ENCODE peak calls at places on chromosome 15, in ten cellular contexts. One of them, this sample, is unnamed.

GRCh38 chr15:63633312-63633711 is 36.1 kb downstream of the FBXL22 start:
- DNase-seq in AG09319: no peak
- DNase-seq in IMR-90: no peak
- DNase-seq in neural crest cell: no peak
- DNase-seq in H9: no peak
- DNase-seq in A549: no peak
- DNase-seq in fibroblast of mammary gland: no peak
- DNase-seq in psoas muscle: no peak
- DNase-seq in HFF-Myc: no peak
- DNase-seq in GM20000: no peak
- DNase-seq in this sample: no peak

GRCh38 chr15:64804619-64805018 is 20.8 kb downstream of the PIF1 start:
- DNase-seq in AG09319: no peak
- DNase-seq in IMR-90: no peak
- DNase-seq in neural crest cell: no peak
- DNase-seq in H9: no peak
- DNase-seq in A549: no peak
- DNase-seq in fibroblast of mammary gland: no peak
- DNase-seq in psoas muscle: no peak
- DNase-seq in HFF-Myc: no peak
- DNase-seq in GM20000: no peak
- DNase-seq in this sample: no peak

GRCh38 chr15:100880139-100880896 is 687 bp downstream of the ALDH1A3 start:
- DNase-seq in AG09319: no peak
- DNase-seq in IMR-90: no peak
- DNase-seq in neural crest cell: no peak
- DNase-seq in H9: peak; percentile 60
- DNase-seq in A549: no peak
- DNase-seq in fibroblast of mammary gland: no peak
- DNase-seq in psoas muscle: no peak
- DNase-seq in HFF-Myc: no peak
- DNase-seq in GM20000: peak; percentile 43
- DNase-seq in this sample: peak; percentile 30

GRCh38 chr15:48541659-48542334 is 103.7 kb downstream of the FBN1 start:
- DNase-seq in AG09319: peak; percentile 73
- DNase-seq in IMR-90: peak; percentile 88
- DNase-seq in neural crest cell: no peak
- DNase-seq in H9: no peak
- DNase-seq in A549: no peak
- DNase-seq in fibroblast of mammary gland: peak; percentile 94
- DNase-seq in psoas muscle: no peak
- DNase-seq in HFF-Myc: peak; percentile 65
- DNase-seq in GM20000: peak; percentile 39
- DNase-seq in this sample: no peak

GRCh38 chr15:92168284-92168683 is 225.4 kb upstream of the ST8SIA2 start:
- DNase-seq in AG09319: no peak
- DNase-seq in IMR-90: no peak
- DNase-seq in neural crest cell: no peak
- DNase-seq in H9: no peak
- DNase-seq in A549: no peak
- DNase-seq in fibroblast of mammary gland: no peak
- DNase-seq in psoas muscle: no peak
- DNase-seq in HFF-Myc: no peak
- DNase-seq in GM20000: no peak
- DNase-seq in this sample: no peak

GRCh38 chr15:44066211-44066827 is 128.8 kb downstream of the FRMD5 start:
- DNase-seq in AG09319: peak; percentile 23
- DNase-seq in IMR-90: peak; percentile 72
- DNase-seq in neural crest cell: peak; percentile 20
- DNase-seq in H9: peak; percentile 66
- DNase-seq in A549: peak; percentile 24
- DNase-seq in fibroblast of mammary gland: peak; percentile 75
- DNase-seq in psoas muscle: no peak
- DNase-seq in HFF-Myc: peak; percentile 32
- DNase-seq in GM20000: peak; percentile 54
- DNase-seq in this sample: peak; percentile 68

GRCh38 chr15:78055923-78056713 is 21.4 kb downstream of the TBC1D2B start:
- DNase-seq in AG09319: no peak
- DNase-seq in IMR-90: no peak
- DNase-seq in neural crest cell: no peak
- DNase-seq in H9: no peak
- DNase-seq in A549: no peak
- DNase-seq in fibroblast of mammary gland: peak; percentile 50
- DNase-seq in psoas muscle: no peak
- DNase-seq in HFF-Myc: no peak
- DNase-seq in GM20000: no peak
- DNase-seq in this sample: peak; percentile 18

GRCh38 chr15:51739056-51739455 is 1.6 kb upstream of the LYSMD2 start:
- DNase-seq in AG09319: no peak
- DNase-seq in IMR-90: no peak
- DNase-seq in neural crest cell: no peak
- DNase-seq in H9: no peak
- DNase-seq in A549: no peak
- DNase-seq in fibroblast of mammary gland: no peak
- DNase-seq in psoas muscle: no peak
- DNase-seq in HFF-Myc: no peak
- DNase-seq in GM20000: no peak
- DNase-seq in this sample: no peak

GRCh38 chr15:56917652-56918045 is 795 bp upstream of the TCF12 start:
- DNase-seq in AG09319: no peak
- DNase-seq in IMR-90: no peak
- DNase-seq in neural crest cell: no peak
- DNase-seq in H9: no peak
- DNase-seq in A549: peak; percentile 50
- DNase-seq in fibroblast of mammary gland: no peak
- DNase-seq in psoas muscle: no peak
- DNase-seq in HFF-Myc: no peak
- DNase-seq in GM20000: peak; percentile 11
- DNase-seq in this sample: no peak

GRCh38 chr15:101174152-101174920 is 77.5 kb downstream of the CHSY1 start:
- DNase-seq in AG09319: no peak
- DNase-seq in IMR-90: no peak
- DNase-seq in neural crest cell: no peak
- DNase-seq in H9: no peak
- DNase-seq in A549: no peak
- DNase-seq in fibroblast of mammary gland: no peak
- DNase-seq in psoas muscle: no peak
- DNase-seq in HFF-Myc: no peak
- DNase-seq in GM20000: no peak
- DNase-seq in this sample: no peak

GRCh38 chr15:48385431-48385830 is 54.2 kb downstream of the DUT start:
- DNase-seq in AG09319: peak; percentile 97
- DNase-seq in IMR-90: peak; percentile 96
- DNase-seq in neural crest cell: no peak
- DNase-seq in H9: no peak
- DNase-seq in A549: no peak
- DNase-seq in fibroblast of mammary gland: peak; percentile 100
- DNase-seq in psoas muscle: no peak
- DNase-seq in HFF-Myc: peak; percentile 97
- DNase-seq in GM20000: no peak
- DNase-seq in this sample: no peak

GRCh38 chr15:98144388-98144787 is 183.9 kb downstream of the ARRDC4 start:
- DNase-seq in AG09319: no peak
- DNase-seq in IMR-90: no peak
- DNase-seq in neural crest cell: no peak
- DNase-seq in H9: no peak
- DNase-seq in A549: no peak
- DNase-seq in fibroblast of mammary gland: no peak
- DNase-seq in psoas muscle: no peak
- DNase-seq in HFF-Myc: no peak
- DNase-seq in GM20000: no peak
- DNase-seq in this sample: no peak

DNA sequence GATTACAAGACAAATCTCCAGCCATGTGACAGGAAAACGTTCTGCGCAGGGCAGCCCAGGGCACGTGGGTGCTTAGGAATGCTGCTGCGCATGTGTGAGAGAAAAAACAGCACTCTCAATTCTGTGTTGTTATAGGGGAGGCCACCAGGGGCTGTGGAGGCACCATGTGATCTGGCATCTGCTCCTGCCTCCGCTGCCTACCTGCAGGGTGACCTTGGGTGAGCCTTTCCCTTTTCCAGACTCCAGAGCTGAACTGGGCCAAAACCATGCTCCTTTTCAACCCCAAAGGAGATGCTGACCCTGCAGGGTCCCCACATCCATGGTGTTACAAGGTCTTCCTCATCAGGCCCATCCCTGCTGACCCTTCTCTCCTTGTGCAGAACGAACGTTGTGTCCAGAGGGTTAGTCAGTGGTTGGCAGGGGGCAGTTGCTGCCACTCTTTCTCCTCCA is 81.5 kb upstream of the RASGRF1 start:
- DNase-seq in AG09319: no peak
- DNase-seq in IMR-90: no peak
- DNase-seq in neural crest cell: no peak
- DNase-seq in H9: peak; percentile 66
- DNase-seq in A549: no peak
- DNase-seq in fibroblast of mammary gland: no peak
- DNase-seq in psoas muscle: no peak
- DNase-seq in HFF-Myc: no peak
- DNase-seq in GM20000: no peak
- DNase-seq in this sample: no peak
- TF ChIP-seq CTCF in AG09319: no peak
- TF ChIP-seq CTCF in IMR-90: no peak
- TF ChIP-seq CTCF in neural crest cell: peak; percentile 42
- TF ChIP-seq CTCF in H9: peak; percentile 58
- TF ChIP-seq CTCF in A549: no peak
- TF ChIP-seq CTCF in fibroblast of mammary gland: no peak
- TF ChIP-seq CTCF in psoas muscle: no peak
- TF ChIP-seq CTCF in HFF-Myc: peak; percentile 9
- TF ChIP-seq CTCF in GM20000: no peak
- TF ChIP-seq CTCF in this sample: no peak

GRCh38 chr15:32030795-32031194 is 480 bp downstream of the CHRNA7 start:
- DNase-seq in AG09319: no peak
- DNase-seq in IMR-90: no peak
- DNase-seq in neural crest cell: peak; percentile 18
- DNase-seq in H9: peak; percentile 41
- DNase-seq in A549: no peak
- DNase-seq in fibroblast of mammary gland: no peak
- DNase-seq in psoas muscle: no peak
- DNase-seq in HFF-Myc: no peak
- DNase-seq in GM20000: no peak
- DNase-seq in this sample: no peak

GRCh38 chr15:32033186-32033890 is 3.0 kb downstream of the CHRNA7 start:
- DNase-seq in AG09319: no peak
- DNase-seq in IMR-90: no peak
- DNase-seq in neural crest cell: no peak
- DNase-seq in H9: no peak
- DNase-seq in A549: no peak
- DNase-seq in fibroblast of mammary gland: no peak
- DNase-seq in psoas muscle: no peak
- DNase-seq in HFF-Myc: no peak
- DNase-seq in GM20000: no peak
- DNase-seq in this sample: no peak

GRCh38 chr15:32029409-32029861 is 880 bp upstream of the CHRNA7 start:
- DNase-seq in AG09319: no peak
- DNase-seq in IMR-90: no peak
- DNase-seq in neural crest cell: peak; percentile 62
- DNase-seq in H9: peak; percentile 71
- DNase-seq in A549: peak; percentile 31
- DNase-seq in fibroblast of mammary gland: no peak
- DNase-seq in psoas muscle: no peak
- DNase-seq in HFF-Myc: no peak
- DNase-seq in GM20000: no peak
- DNase-seq in this sample: peak; percentile 67

GRCh38 chr15:32029862-32030781 is at the start of gene CHRNA7:
- DNase-seq in AG09319: no peak
- DNase-seq in IMR-90: peak; percentile 3
- DNase-seq in neural crest cell: peak; percentile 67
- DNase-seq in H9: peak; percentile 86
- DNase-seq in A549: peak; percentile 64
- DNase-seq in fibroblast of mammary gland: peak; percentile 10
- DNase-seq in psoas muscle: peak; percentile 15
- DNase-seq in HFF-Myc: no peak
- DNase-seq in GM20000: peak; percentile 62
- DNase-seq in this sample: peak; percentile 72

DNA sequence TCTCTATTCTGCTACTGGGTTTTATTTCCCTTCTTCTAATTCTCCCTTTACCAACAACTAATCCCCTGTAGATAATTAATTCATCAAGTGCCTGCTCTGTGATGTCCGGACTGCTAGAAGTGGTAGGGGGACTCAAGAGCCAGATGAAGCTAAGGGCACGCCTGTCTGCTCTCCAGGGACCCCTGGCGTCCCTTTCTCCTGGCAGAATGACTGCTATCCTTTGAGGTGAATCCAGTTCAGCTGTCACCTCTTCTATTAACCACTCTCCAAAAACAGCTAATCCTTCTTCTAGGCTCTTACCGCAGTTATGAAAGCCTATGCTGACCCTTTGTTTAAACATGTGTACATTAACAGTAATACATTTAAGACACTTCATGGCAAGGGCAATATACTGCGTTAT is 1.4 kb upstream of the CHRNA7 start:
- DNase-seq in AG09319: no peak
- DNase-seq in IMR-90: no peak
- DNase-seq in neural crest cell: peak; percentile 51
- DNase-seq in H9: peak; percentile 73
- DNase-seq in A549: no peak
- DNase-seq in fibroblast of mammary gland: no peak
- DNase-seq in psoas muscle: no peak
- DNase-seq in HFF-Myc: no peak
- DNase-seq in GM20000: no peak
- DNase-seq in this sample: peak; percentile 59
- TF ChIP-seq CTCF in AG09319: no peak
- TF ChIP-seq CTCF in IMR-90: no peak
- TF ChIP-seq CTCF in neural crest cell: no peak
- TF ChIP-seq CTCF in H9: no peak
- TF ChIP-seq CTCF in A549: no peak
- TF ChIP-seq CTCF in fibroblast of mammary gland: no peak
- TF ChIP-seq CTCF in psoas muscle: no peak
- TF ChIP-seq CTCF in HFF-Myc: no peak
- TF ChIP-seq CTCF in GM20000: no peak
- TF ChIP-seq CTCF in this sample: no peak

GRCh38 chr15:37793851-37794250 is 140.6 kb upstream of the TMCO5A start:
- DNase-seq in AG09319: no peak
- DNase-seq in IMR-90: no peak
- DNase-seq in neural crest cell: no peak
- DNase-seq in H9: no peak
- DNase-seq in A549: no peak
- DNase-seq in fibroblast of mammary gland: peak; percentile 29
- DNase-seq in psoas muscle: no peak
- DNase-seq in HFF-Myc: no peak
- DNase-seq in GM20000: no peak
- DNase-seq in this sample: peak; percentile 19
- TF ChIP-seq CTCF in AG09319: no peak
- TF ChIP-seq CTCF in IMR-90: peak; percentile 16
- TF ChIP-seq CTCF in neural crest cell: no peak
- TF ChIP-seq CTCF in H9: peak; percentile 40
- TF ChIP-seq CTCF in A549: no peak
- TF ChIP-seq CTCF in fibroblast of mammary gland: peak; percentile 46
- TF ChIP-seq CTCF in psoas muscle: no peak
- TF ChIP-seq CTCF in HFF-Myc: peak; percentile 18
- TF ChIP-seq CTCF in GM20000: no peak
- TF ChIP-seq CTCF in this sample: peak; percentile 20

GRCh38 chr15:57946491-57947048 is 118.9 kb downstream of the ALDH1A2 start:
- DNase-seq in AG09319: no peak
- DNase-seq in IMR-90: no peak
- DNase-seq in neural crest cell: no peak
- DNase-seq in H9: no peak
- DNase-seq in A549: no peak
- DNase-seq in fibroblast of mammary gland: no peak
- DNase-seq in psoas muscle: no peak
- DNase-seq in HFF-Myc: no peak
- DNase-seq in GM20000: no peak
- DNase-seq in this sample: no peak
- TF ChIP-seq CTCF in AG09319: no peak
- TF ChIP-seq CTCF in IMR-90: no peak
- TF ChIP-seq CTCF in neural crest cell: no peak
- TF ChIP-seq CTCF in H9: no peak
- TF ChIP-seq CTCF in A549: no peak
- TF ChIP-seq CTCF in fibroblast of mammary gland: no peak
- TF ChIP-seq CTCF in psoas muscle: no peak
- TF ChIP-seq CTCF in HFF-Myc: no peak
- TF ChIP-seq CTCF in GM20000: no peak
- TF ChIP-seq CTCF in this sample: no peak

GRCh38 chr15:90087454-90088154 is 14.7 kb downstream of the IDH2 start:
- DNase-seq in AG09319: no peak
- DNase-seq in IMR-90: peak; percentile 36
- DNase-seq in neural crest cell: no peak
- DNase-seq in H9: peak; percentile 62
- DNase-seq in A549: peak; percentile 82
- DNase-seq in fibroblast of mammary gland: peak; percentile 71
- DNase-seq in psoas muscle: no peak
- DNase-seq in HFF-Myc: no peak
- DNase-seq in GM20000: no peak
- DNase-seq in this sample: peak; percentile 56
- TF ChIP-seq CTCF in AG09319: no peak
- TF ChIP-seq CTCF in IMR-90: peak; percentile 31
- TF ChIP-seq CTCF in neural crest cell: peak; percentile 19
- TF ChIP-seq CTCF in H9: peak; percentile 21
- TF ChIP-seq CTCF in A549: no peak
- TF ChIP-seq CTCF in fibroblast of mammary gland: peak; percentile 44
- TF ChIP-seq CTCF in psoas muscle: no peak
- TF ChIP-seq CTCF in HFF-Myc: peak; percentile 14
- TF ChIP-seq CTCF in GM20000: no peak
- TF ChIP-seq CTCF in this sample: no peak